ENCODE peak calls at places on chromosomes 4 and X, in six cellular contexts. U is CD8-positive, alpha-beta T cell; J is HFFc6; V is endothelial cell; S is neural crest cell; T is fibroblast of mammary gland. E is an unnamed sample.

GRCh38 chrX:2875798-2876399 is 47.2 kb downstream of the GYG2 start:
- DNase-seq in U (no peak), S (no peak), T (peak; percentile 19), V (no peak), J (no peak), E (no peak)

GRCh38 chr4:141127884-141128283 is 5.4 kb downstream of the RNF150 start:
- DNase-seq in S (no peak), U (no peak), T (peak; percentile 28), V (no peak), J (no peak), E (no peak)

GRCh38 chr4:5750052-5750950 is 39.3 kb downstream of the EVC start:
- DNase-seq in J (peak; percentile 85), T (peak; percentile 88), V (no peak), S (no peak), U (no peak), E (no peak)

GRCh38 chr4:47213106-47213505 is 181.7 kb downstream of the GABRB1 start:
- DNase-seq in T (no peak), V (no peak), J (no peak), S (no peak), U (no peak), E (no peak)

GRCh38 chrX:135740683-135741149 is 27.3 kb downstream of the CT45A3 start:
- DNase-seq in J (no peak), U (no peak), T (no peak), S (peak; percentile 3), V (peak; percentile 44), E (no peak)

GRCh38 chrX:20680998-20681397 is 414.3 kb upstream of the RPS6KA3 start:
- DNase-seq in J (no peak), T (peak; percentile 83), V (no peak), U (no peak), S (no peak), E (no peak)

GRCh38 chr4:243407-243806 is 61.9 kb downstream of the ZNF732 start:
- DNase-seq in J (no peak), T (no peak), S (no peak), V (no peak), U (no peak), E (no peak)

GRCh38 chr4:1080961-1081688 is 32.2 kb downstream of the RNF212 start:
- DNase-seq in U (no peak), J (no peak), T (peak; percentile 76), V (no peak), S (no peak), E (no peak)

GRCh38 chr4:66591968-66592367 is 921.7 kb upstream of the EPHA5 start:
- DNase-seq in J (no peak), U (no peak), T (no peak), V (no peak), S (no peak), E (no peak)

GRCh38 chr4:154349829-154350228 is 141.8 kb downstream of the DCHS2 start:
- DNase-seq in S (no peak), U (no peak), V (no peak), T (no peak), J (no peak), E (no peak)

GRCh38 chrX:113980953-113981352 is 602.9 kb upstream of the HTR2C start:
- DNase-seq in S (no peak), U (no peak), J (no peak), V (no peak), T (no peak), E (no peak)

GRCh38 chrX:133781174-133781573 is 204.2 kb downstream of the GPC3 start:
- DNase-seq in S (no peak), T (no peak), U (no peak), J (no peak), V (no peak), E (no peak)

GRCh38 chr4:70715097-70715496 is 6.7 kb upstream of the RUFY3 start:
- DNase-seq in U (no peak), J (no peak), S (no peak), T (peak; percentile 79), V (no peak), E (no peak)

GRCh38 chr4:137735561-137736104 is 203.3 kb upstream of the PCDH18 start:
- DNase-seq in T (peak; percentile 19), S (no peak), J (no peak), V (no peak), U (no peak), E (no peak)

GRCh38 chr4:100823066-100823992 is 305.5 kb upstream of the EMCN start:
- DNase-seq in J (peak; percentile 28), S (no peak), U (no peak), T (peak; percentile 2), V (no peak), E (no peak)

GRCh38 chrX:134481339-134481738 is 21.4 kb downstream of the HPRT1 start:
- DNase-seq in J (no peak), T (no peak), V (no peak), U (no peak), S (no peak), E (no peak)

GRCh38 chrX:136711147-136711546 is 63.2 kb downstream of the CD40LG start:
- DNase-seq in S (no peak), U (no peak), T (peak; percentile 53), V (peak; percentile 24), J (peak; percentile 27), E (no peak)

GRCh38 chrX:25721564-25721963 is 416.6 kb upstream of the MAGEB18 start:
- DNase-seq in U (no peak), S (no peak), T (peak; percentile 0), V (no peak), J (no peak), E (no peak)

GRCh38 chrX:103688949-103689348 is 2.5 kb upstream of the MORF4L2 start:
- DNase-seq in V (no peak), S (no peak), J (peak; percentile 25), T (peak; percentile 45), U (no peak), E (no peak)

GRCh38 chrX:43716144-43716543 is 60.0 kb downstream of the MAOA start:
- DNase-seq in J (no peak), U (no peak), S (no peak), V (no peak), T (no peak), E (no peak)

GRCh38 chrX:131728295-131729145 is 184.6 kb downstream of the OR13H1 start:
- DNase-seq in U (peak; percentile 87), S (no peak), T (peak; percentile 88), J (no peak), V (no peak), E (no peak)

GRCh38 chr4:24858550-24858949 is 54.3 kb downstream of the CCDC149 start:
- DNase-seq in J (no peak), S (no peak), T (no peak), U (no peak), V (no peak), E (no peak)

GRCh38 chrX:40912166-40912565 is 173.1 kb upstream of the USP9X start:
- DNase-seq in T (no peak), U (no peak), S (no peak), J (no peak), V (no peak), E (no peak)

GRCh38 chr4:122360754-122361153 is 18.1 kb upstream of the ADAD1 start:
- DNase-seq in U (no peak), T (no peak), V (no peak), S (no peak), J (no peak), E (no peak)
- TF ChIP-seq CTCF in U (no peak), T (no peak), V (no peak), S (no peak), J (no peak), E (no peak)

DNA sequence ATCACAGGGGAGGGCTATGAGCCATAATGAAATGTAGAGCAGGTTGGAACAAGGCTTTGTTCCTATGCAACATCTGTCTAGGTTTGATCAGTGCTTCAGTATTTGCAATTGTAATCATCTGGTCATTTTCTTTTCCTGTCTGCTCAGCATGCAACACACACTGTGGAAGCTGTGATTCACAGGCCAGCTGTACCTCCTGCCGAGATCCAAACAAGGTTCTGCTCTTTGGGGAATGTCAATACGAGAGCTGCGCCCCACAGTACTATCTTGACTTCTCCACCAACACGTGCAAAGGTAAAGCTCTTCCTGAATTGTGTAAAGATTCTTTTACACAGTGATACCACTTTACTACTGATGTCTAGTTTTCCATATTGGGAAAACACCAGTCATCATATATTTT is 181.9 kb upstream of the ANXA3 start:
- DNase-seq in J (no peak), T (peak; percentile 38), S (no peak), V (no peak), U (no peak), E (no peak)
- TF ChIP-seq CTCF in J (no peak), T (no peak), S (no peak), V (no peak), U (no peak), E (no peak)

DNA sequence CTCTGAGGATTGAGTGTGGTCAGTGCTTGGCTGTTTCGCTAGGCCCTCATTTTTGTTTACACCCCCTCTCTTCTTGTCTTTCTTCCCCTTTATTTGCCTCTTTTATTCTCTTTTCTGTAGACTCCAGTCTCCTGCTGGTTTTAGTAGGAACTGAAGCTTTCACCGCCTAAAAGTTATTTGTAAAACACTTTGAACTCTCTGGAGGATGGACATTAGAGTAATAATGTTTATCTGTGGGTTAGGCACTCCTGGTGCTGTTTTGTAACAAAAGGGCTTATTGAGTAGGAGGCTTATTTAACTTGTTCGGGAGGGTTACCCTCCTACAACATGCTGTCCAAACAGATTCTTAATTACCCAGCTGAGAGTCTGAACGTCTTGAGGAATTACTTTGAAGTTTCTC is 1.6 kb upstream of the ARHGAP10 start:
- DNase-seq in S (no peak), T (no peak), J (no peak), V (no peak), U (no peak), E (no peak)
- TF ChIP-seq CTCF in S (peak; percentile 40), T (peak; percentile 5), J (peak; percentile 43), V (no peak), U (no peak), E (no peak)

GRCh38 chr4:123114915-123115756 is 192.7 kb upstream of the NUDT6 start:
- DNase-seq in J (no peak), U (no peak), S (no peak), V (no peak), T (no peak), E (no peak)
- TF ChIP-seq CTCF in J (peak; percentile 19), U (no peak), S (no peak), V (no peak), T (no peak), E (no peak)

DNA sequence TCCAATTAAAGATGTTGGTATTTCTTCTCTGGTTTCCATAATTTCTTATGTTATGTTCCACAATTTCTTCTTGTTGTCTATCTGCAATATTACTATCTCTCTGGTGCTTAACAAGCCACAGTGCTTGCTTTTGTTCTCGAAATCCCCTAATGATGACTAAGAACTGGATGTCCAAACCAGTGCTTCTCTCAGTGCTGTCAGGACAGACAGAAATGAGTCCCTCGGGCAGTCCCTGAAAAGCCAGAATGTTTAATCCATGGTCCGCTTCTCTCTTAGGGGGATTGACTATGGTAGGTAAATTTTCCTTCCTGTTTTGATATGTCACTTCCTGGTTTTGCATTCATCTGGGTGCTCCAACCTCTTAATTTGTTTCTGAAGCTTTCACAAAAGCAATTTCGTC is 321.6 kb upstream of the PCDH10 start:
- DNase-seq in S (no peak), V (no peak), J (no peak), U (no peak), T (no peak), E (no peak)
- TF ChIP-seq CTCF in S (no peak), V (no peak), J (no peak), U (no peak), T (no peak), E (no peak)

GRCh38 chrX:23901805-23902204 is 5.9 kb downstream of the APOO start:
- DNase-seq in T (peak; percentile 85), U (no peak), S (peak; percentile 34), V (peak; percentile 27), J (peak; percentile 47), E (no peak)
- TF ChIP-seq CTCF in T (peak; percentile 64), U (no peak), S (peak; percentile 66), V (no peak), J (peak; percentile 35), E (peak; percentile 61)

GRCh38 chr4:144562019-144562740 is 83.8 kb upstream of the HHIP start:
- DNase-seq in V (peak; percentile 26), S (no peak), J (no peak), T (peak; percentile 23), U (no peak), E (no peak)
- TF ChIP-seq CTCF in V (no peak), S (no peak), J (no peak), T (no peak), U (no peak), E (peak; percentile 11)

E was measured in progenitor cell of endocrine pancreas.